ENCODE peak calls at places on chromosome 21, in five cellular contexts. V is ACHN; X is central memory CD4-positive, alpha-beta T cell; Y is posterior cingulate gyrus; N is HEK293T. S is an unnamed sample.

GRCh38 chr21:42037943-42038342 is 27.8 kb upstream of the ZBTB21 start:
- DNase-seq in V (no peak), X (no peak), Y (no peak), N (no peak), S (no peak)

GRCh38 chr21:34582506-34583150 is 32.3 kb downstream of the RCAN1 start:
- DNase-seq in V (peak; percentile 38), X (no peak), Y (no peak), N (peak; percentile 61), S (peak; percentile 55)

GRCh38 chr21:27173052-27173451 is 206.2 kb upstream of the ADAMTS5 start:
- DNase-seq in V (no peak), X (no peak), Y (no peak), N (no peak), S (no peak)

GRCh38 chr21:37974081-37974480 is 57.8 kb upstream of the KCNJ6 start:
- DNase-seq in V (peak; percentile 7), X (no peak), Y (no peak), N (no peak), S (no peak)

GRCh38 chr21:38506606-38507331 is 8.5 kb upstream of the ERG start:
- DNase-seq in V (no peak), X (no peak), Y (no peak), N (no peak), S (no peak)

GRCh38 chr21:37878946-37879660 is 37.2 kb downstream of the KCNJ6 start:
- DNase-seq in V (peak; percentile 81), X (no peak), Y (no peak), N (no peak), S (peak; percentile 94)

GRCh38 chr21:37230632-37231246 is 36.4 kb downstream of the VPS26C start:
- DNase-seq in V (no peak), X (no peak), Y (no peak), N (no peak), S (no peak)

GRCh38 chr21:37060296-37060695 is 12.6 kb downstream of the PIGP start:
- DNase-seq in V (peak; percentile 84), X (no peak), Y (peak; percentile 48), N (peak; percentile 75), S (peak; percentile 100)

GRCh38 chr21:31931644-31932469 is 59.0 kb downstream of the HUNK start:
- DNase-seq in V (no peak), X (no peak), Y (no peak), N (no peak), S (peak; percentile 29)

GRCh38 chr21:15775291-15775690 is 45.5 kb downstream of the USP25 start:
- DNase-seq in V (no peak), X (no peak), Y (no peak), N (no peak), S (no peak)